ENCODE peak calls at places on chromosome 22, in seven cellular contexts. J, E, I, R, Z, L and H are unnamed samples.
A peak's percentile ranks its signal among the peaks of the same experiment; 100 is the strongest.

GRCh38 chr22:24134090-24134846 is 47.0 kb upstream of the SUSD2 start:
- DNase-seq in J (peak; percentile 82), E (no peak), I (no peak), R (no peak), Z (no peak), L (peak; percentile 45), H (peak; percentile 87)

GRCh38 chr22:46072981-46073682 is 77.2 kb upstream of the PPARA start:
- DNase-seq in J (peak; percentile 24), E (no peak), I (no peak), R (no peak), Z (no peak), L (peak; percentile 7), H (no peak)

GRCh38 chr22:19368876-19369275 is 62.7 kb downstream of the HIRA start:
- DNase-seq in J (no peak), E (no peak), I (no peak), R (no peak), Z (no peak), L (no peak), H (no peak)

GRCh38 chr22:29988719-29989118 is 91.5 kb upstream of the HORMAD2 start:
- DNase-seq in J (no peak), E (no peak), I (peak; percentile 59), R (peak; percentile 34), Z (peak; percentile 40), L (no peak), H (no peak)

GRCh38 chr22:36194971-36195370 is 6.6 kb downstream of the APOL4 start:
- DNase-seq in J (no peak), E (peak; percentile 86), I (peak; percentile 87), R (peak; percentile 84), Z (peak; percentile 77), L (peak; percentile 64), H (peak; percentile 70)

GRCh38 chr22:22855617-22856308 is 31.9 kb upstream of the IGLL5 start:
- DNase-seq in J (no peak), E (peak; percentile 69), I (no peak), R (peak; percentile 13), Z (no peak), L (peak; percentile 48), H (peak; percentile 68)

GRCh38 chr22:22820626-22821025 is 67.0 kb upstream of the IGLL5 start:
- DNase-seq in J (no peak), E (no peak), I (no peak), R (no peak), Z (no peak), L (no peak), H (peak; percentile 70)

GRCh38 chr22:45101828-45102227 is 61.9 kb upstream of the NUP50 start:
- DNase-seq in J (no peak), E (peak; percentile 85), I (peak; percentile 74), R (peak; percentile 83), Z (peak; percentile 72), L (peak; percentile 53), H (peak; percentile 64)

GRCh38 chr22:24506802-24507438 is 11.8 kb downstream of the UPB1 start:
- DNase-seq in J (no peak), E (peak; percentile 50), I (no peak), R (no peak), Z (peak; percentile 45), L (no peak), H (no peak)

GRCh38 chr22:24083361-24083760 is 72.3 kb downstream of the CABIN1 start:
- DNase-seq in J (no peak), E (no peak), I (no peak), R (no peak), Z (no peak), L (no peak), H (no peak)

GRCh38 chr22:24190566-24191208 is 9.4 kb downstream of the SUSD2 start:
- DNase-seq in J (no peak), E (no peak), I (peak; percentile 11), R (no peak), Z (no peak), L (no peak), H (no peak)

GRCh38 chr22:30191049-30191701 is 55.4 kb downstream of the LIF start:
- DNase-seq in J (no peak), E (no peak), I (no peak), R (no peak), Z (peak; percentile 31), L (no peak), H (no peak)

GRCh38 chr22:44446483-44446882 is 51.5 kb downstream of the RTL6 start:
- DNase-seq in J (no peak), E (peak; percentile 2), I (no peak), R (no peak), Z (no peak), L (no peak), H (no peak)

GRCh38 chr22:47356433-47357011 is 594.1 kb downstream of the TBC1D22A start:
- DNase-seq in J (no peak), E (no peak), I (no peak), R (no peak), Z (no peak), L (no peak), H (no peak)

GRCh38 chr22:24497879-24498278 is 2.7 kb downstream of the UPB1 start:
- DNase-seq in J (no peak), E (no peak), I (no peak), R (no peak), Z (no peak), L (no peak), H (no peak)

GRCh38 chr22:30115705-30116104 is 35.4 kb downstream of the HORMAD2 start:
- DNase-seq in J (no peak), E (no peak), I (no peak), R (peak; percentile 6), Z (peak; percentile 9), L (no peak), H (no peak)

GRCh38 chr22:20533095-20533878 is 25.9 kb downstream of the MED15 start:
- DNase-seq in J (no peak), E (no peak), I (no peak), R (no peak), Z (no peak), L (no peak), H (no peak)
- TF ChIP-seq CTCF in J (no peak), E (no peak), I (no peak), R (no peak), Z (no peak), L (no peak), H (no peak)

DNA sequence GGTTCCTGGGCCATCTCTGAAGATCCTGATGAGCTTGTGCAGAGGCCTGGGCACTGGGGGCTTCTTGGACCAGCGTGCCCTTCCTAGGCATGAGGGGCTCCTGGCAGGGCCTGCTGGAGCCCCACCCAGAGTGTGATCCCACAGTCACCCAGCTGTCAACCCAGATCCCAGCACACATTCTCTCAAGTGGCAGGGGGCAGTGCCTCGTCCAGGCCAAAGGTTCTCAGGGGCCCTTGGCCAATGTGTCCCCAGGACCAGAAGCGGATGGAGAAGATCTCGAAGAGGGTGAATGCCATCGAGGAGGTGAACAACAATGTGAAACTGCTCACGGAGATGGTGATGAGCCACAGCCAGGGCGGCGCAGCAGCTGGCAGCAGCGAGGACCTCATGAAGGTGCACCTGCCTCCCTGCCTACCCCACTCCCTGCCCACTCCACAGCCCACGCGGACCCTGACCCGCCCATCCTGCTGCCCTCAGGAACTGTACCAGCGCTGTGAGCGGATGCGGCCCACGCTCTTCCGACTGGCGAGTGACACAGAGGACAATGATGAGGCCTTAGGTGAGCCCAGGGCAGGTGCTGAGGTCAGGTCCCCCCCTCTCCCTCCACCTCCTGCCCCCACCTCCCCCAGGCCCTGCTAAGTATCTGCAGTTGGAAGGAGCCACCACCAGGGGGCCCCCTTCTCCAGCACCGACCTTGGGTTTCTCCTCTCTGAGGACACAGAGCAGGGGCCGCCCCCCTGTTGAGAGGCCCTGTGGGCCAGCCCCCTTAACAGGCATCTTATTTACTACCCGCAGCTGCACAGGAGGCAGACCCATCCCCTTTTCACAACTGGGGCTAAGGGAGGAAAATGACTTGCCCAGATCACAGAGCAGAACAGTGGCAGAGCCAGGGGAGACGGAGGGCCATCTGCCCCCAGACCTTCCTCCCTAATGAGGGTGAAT is 14.7 kb downstream of the GGA1 start:
- DNase-seq in J (peak; percentile 92), E (peak; percentile 85), I (peak; percentile 70), R (peak; percentile 68), Z (peak; percentile 43), L (peak; percentile 76), H (peak; percentile 90)
- TF ChIP-seq CTCF in J (peak; percentile 93), E (peak; percentile 89), I (peak; percentile 76), R (peak; percentile 75), Z (peak; percentile 70), L (peak; percentile 94), H (peak; percentile 81)

DNA sequence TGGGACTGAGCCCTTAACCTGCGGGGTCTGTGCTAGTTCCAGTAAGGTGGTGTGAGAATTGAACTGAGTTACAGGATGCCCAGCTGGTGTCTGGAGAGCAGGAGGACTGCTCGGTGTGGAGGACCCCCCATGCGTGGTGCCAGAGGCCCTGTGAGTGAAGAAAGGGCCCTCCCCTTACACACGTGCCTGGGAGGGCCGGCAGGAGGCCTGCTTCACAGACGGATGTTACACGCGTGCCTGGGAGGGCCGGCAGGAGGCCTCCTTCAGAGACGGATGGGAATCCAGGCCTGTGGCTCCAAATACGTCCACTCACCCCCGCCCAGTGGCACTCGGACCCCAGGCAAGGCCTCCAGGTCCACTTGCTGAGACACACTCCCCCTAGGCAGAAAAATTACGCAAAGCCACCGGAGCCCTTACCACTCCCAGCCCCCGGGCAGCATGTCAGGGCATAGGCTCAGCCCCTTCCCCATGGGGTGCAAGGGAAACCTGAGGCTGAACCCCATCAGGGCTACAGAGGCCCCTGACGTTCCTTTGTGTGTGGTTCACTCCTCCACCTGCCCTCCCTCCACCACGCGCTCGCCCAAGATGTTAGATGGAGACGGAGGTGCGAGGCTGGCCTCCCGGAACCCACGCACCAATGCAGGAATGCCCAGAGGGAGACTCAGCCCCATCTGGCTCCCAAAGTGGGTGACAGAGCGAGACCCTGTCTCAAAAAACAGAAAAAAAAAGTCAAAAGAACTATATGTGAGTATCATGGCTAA is 227.8 kb downstream of the BRD1 start:
- DNase-seq in J (no peak), E (no peak), I (no peak), R (no peak), Z (no peak), L (no peak), H (no peak)
- TF ChIP-seq CTCF in J (no peak), E (no peak), I (no peak), R (no peak), Z (no peak), L (no peak), H (no peak)

DNA sequence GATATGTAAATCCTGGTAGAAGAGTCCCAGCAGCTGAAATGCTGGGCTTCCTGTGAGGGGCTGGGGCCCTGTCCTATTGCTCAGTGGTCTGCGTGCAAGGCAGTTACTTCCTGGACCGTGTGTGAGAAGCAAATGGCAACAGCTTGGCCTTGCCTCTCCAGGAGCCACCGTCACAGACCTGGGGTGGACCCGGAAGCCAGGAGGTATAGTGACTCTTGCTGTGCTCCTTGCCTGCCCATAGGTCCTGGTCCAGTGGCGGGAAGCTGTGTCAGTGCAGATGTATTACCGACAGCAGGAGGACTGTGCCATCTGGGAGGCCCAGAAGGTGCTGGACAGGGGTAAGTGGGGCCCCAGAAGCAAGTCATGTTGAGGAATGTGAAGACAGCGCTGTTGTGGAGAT is 54.3 kb downstream of the PISD start:
- DNase-seq in J (no peak), E (no peak), I (no peak), R (no peak), Z (no peak), L (no peak), H (no peak)
- TF ChIP-seq CTCF in J (no peak), E (no peak), I (no peak), R (no peak), Z (no peak), L (no peak), H (no peak)

GRCh38 chr22:39282642-39283311 is 36.6 kb downstream of the RPL3 start:
- DNase-seq in J (no peak), E (no peak), I (peak; percentile 30), R (no peak), Z (no peak), L (no peak), H (no peak)
- TF ChIP-seq CTCF in J (no peak), E (no peak), I (no peak), R (no peak), Z (peak; percentile 29), L (no peak), H (no peak)

GRCh38 chr22:26393929-26394328 is 35.1 kb upstream of the ASPHD2 start:
- DNase-seq in J (no peak), E (no peak), I (no peak), R (no peak), Z (no peak), L (no peak), H (no peak)
- TF ChIP-seq CTCF in J (no peak), E (peak; percentile 42), I (peak; percentile 20), R (no peak), Z (no peak), L (no peak), H (peak; percentile 20)